ENCODE peak calls at places on chromosome 16, in eight cellular contexts. J is NCI-H1436; Z is OCI-LY7; W is epithelial cell of esophagus; D is stimulated activated CD4-positive, alpha-beta T cell treated with anti-CD3 and anti-CD28 coated beads, Interleukin-1b, Interleukin-23, amount 100 ng/mL, for 1 hour; P is left kidney; A is HS-27A; U is NCI-H510A. S is an unnamed sample.

GRCh38 chr16:85136705-85137322 is 24.5 kb upstream of the CIBAR2 start:
- DNase-seq in A (no peak), Z (no peak), U (no peak), D (no peak), P (peak; percentile 84), J (no peak), W (no peak), S (no peak)

GRCh38 chr16:50889746-50890145 is 147.9 kb downstream of the CYLD start:
- DNase-seq in P (no peak), Z (no peak), A (no peak), D (no peak), W (no peak), U (no peak), J (no peak), S (no peak)

GRCh38 chr16:82758406-82758805 is 131.6 kb downstream of the CDH13 start:
- DNase-seq in Z (no peak), U (no peak), W (no peak), J (no peak), A (no peak), D (no peak), P (no peak), S (no peak)

GRCh38 chr16:11553371-11553770 is 33.3 kb downstream of the LITAF start:
- DNase-seq in Z (no peak), P (no peak), J (no peak), D (no peak), A (no peak), W (no peak), U (no peak), S (no peak)

GRCh38 chr16:10880609-10881452 is 3.8 kb downstream of the CIITA start:
- DNase-seq in J (no peak), Z (no peak), U (no peak), P (no peak), D (no peak), W (no peak), A (no peak), S (no peak)

GRCh38 chr16:53404959-53405358 is 29.3 kb upstream of the RBL2 start:
- DNase-seq in A (no peak), Z (no peak), P (no peak), J (no peak), W (no peak), D (no peak), U (no peak), S (no peak)

GRCh38 chr16:46632778-46633733 is 11.9 kb upstream of the SHCBP1 start:
- DNase-seq in P (no peak), D (no peak), Z (no peak), W (no peak), J (no peak), U (peak; percentile 75), A (no peak), S (no peak)

GRCh38 chr16:70634861-70635260 is 11.5 kb upstream of the IL34 start:
- DNase-seq in W (no peak), Z (no peak), U (no peak), D (no peak), J (no peak), A (no peak), P (no peak), S (no peak)

GRCh38 chr16:5015351-5015750 is 18.4 kb downstream of the NAGPA start:
- DNase-seq in D (no peak), Z (no peak), J (no peak), W (no peak), A (no peak), U (no peak), P (no peak), S (no peak)

GRCh38 chr16:50153648-50154368 is 702 bp downstream of the TENT4B start:
- DNase-seq in D (peak; percentile 7), Z (no peak), J (no peak), W (peak; percentile 29), A (no peak), P (peak; percentile 43), U (no peak), S (no peak)

GRCh38 chr16:67563708-67564468 is 1.6 kb downstream of the CTCF start:
- DNase-seq in Z (peak; percentile 68), P (peak; percentile 78), D (no peak), W (peak; percentile 88), J (peak; percentile 11), A (peak; percentile 38), U (no peak), S (no peak)

GRCh38 chr16:11161439-11161838 is 94.6 kb downstream of the SOCS1 start:
- DNase-seq in A (no peak), W (no peak), D (no peak), P (no peak), U (no peak), J (no peak), Z (no peak), S (no peak)

GRCh38 chr16:69089091-69089912 is 16.2 kb upstream of the HAS3 start:
- DNase-seq in A (no peak), P (peak; percentile 69), Z (no peak), U (peak; percentile 36), J (peak; percentile 21), D (no peak), W (peak; percentile 79), S (no peak)

S was measured in NCI-H187.